ENCODE peak calls at places on chromosomes 16 and 17, in five cellular contexts. One of them, this sample, is unnamed.

GRCh38 chr17:2704031-2704889 is 7.3 kb downstream of the CLUH start:
- DNase-seq in prostate gland: no peak
- DNase-seq in ovary: peak; percentile 10
- DNase-seq in body of pancreas: no peak
- DNase-seq in caudate nucleus: no peak
- DNase-seq in this sample: no peak

GRCh38 chr17:79646721-79647455 is 36.0 kb upstream of the RBFOX3 start:
- DNase-seq in body of pancreas: no peak
- DNase-seq in prostate gland: peak; percentile 2
- DNase-seq in caudate nucleus: no peak
- DNase-seq in ovary: no peak
- DNase-seq in this sample: peak; percentile 34

GRCh38 chr17:34318474-34318873 is 761 bp upstream of the CCL8 start:
- DNase-seq in caudate nucleus: no peak
- DNase-seq in ovary: no peak
- DNase-seq in prostate gland: no peak
- DNase-seq in body of pancreas: no peak
- DNase-seq in this sample: no peak

GRCh38 chr17:63113167-63113566 is 147.1 kb downstream of the TANC2 start:
- DNase-seq in body of pancreas: no peak
- DNase-seq in ovary: no peak
- DNase-seq in prostate gland: no peak
- DNase-seq in caudate nucleus: no peak
- DNase-seq in this sample: no peak

GRCh38 chr17:65699459-65699858 is 138.0 kb upstream of the AXIN2 start:
- DNase-seq in caudate nucleus: no peak
- DNase-seq in ovary: no peak
- DNase-seq in prostate gland: no peak
- DNase-seq in body of pancreas: no peak
- DNase-seq in this sample: no peak

GRCh38 chr17:42773290-42774035 is at the start of gene VPS25:
- DNase-seq in body of pancreas: peak; percentile 78
- DNase-seq in ovary: peak; percentile 83
- DNase-seq in prostate gland: peak; percentile 77
- DNase-seq in caudate nucleus: peak; percentile 64
- DNase-seq in this sample: peak; percentile 83

GRCh38 chr17:56928586-56928985 is 14.7 kb upstream of the TRIM25 start:
- DNase-seq in body of pancreas: no peak
- DNase-seq in ovary: no peak
- DNase-seq in prostate gland: no peak
- DNase-seq in caudate nucleus: no peak
- DNase-seq in this sample: no peak

GRCh38 chr16:8679156-8679555 is 4.7 kb downstream of the ABAT start:
- DNase-seq in caudate nucleus: no peak
- DNase-seq in ovary: no peak
- DNase-seq in prostate gland: no peak
- DNase-seq in body of pancreas: peak; percentile 52
- DNase-seq in this sample: no peak

GRCh38 chr17:43701318-43701743 is 39.6 kb upstream of the MEOX1 start:
- DNase-seq in prostate gland: no peak
- DNase-seq in caudate nucleus: no peak
- DNase-seq in body of pancreas: no peak
- DNase-seq in ovary: no peak
- DNase-seq in this sample: no peak

GRCh38 chr17:27743288-27743885 is 56.9 kb downstream of the NOS2 start:
- DNase-seq in caudate nucleus: no peak
- DNase-seq in ovary: no peak
- DNase-seq in prostate gland: no peak
- DNase-seq in body of pancreas: no peak
- DNase-seq in this sample: peak; percentile 36

GRCh38 chr16:82456683-82457082 is 170.1 kb upstream of the CDH13 start:
- DNase-seq in prostate gland: peak; percentile 50
- DNase-seq in caudate nucleus: peak; percentile 0
- DNase-seq in ovary: no peak
- DNase-seq in body of pancreas: peak; percentile 69
- DNase-seq in this sample: no peak

GRCh38 chr16:48503779-48504178 is 106.2 kb downstream of the N4BP1 start:
- DNase-seq in body of pancreas: peak; percentile 39
- DNase-seq in ovary: peak; percentile 72
- DNase-seq in prostate gland: no peak
- DNase-seq in caudate nucleus: no peak
- DNase-seq in this sample: peak; percentile 61

GRCh38 chr16:19696312-19696711 is 21.7 kb downstream of the KNOP1 start:
- DNase-seq in ovary: peak; percentile 77
- DNase-seq in caudate nucleus: no peak
- DNase-seq in body of pancreas: peak; percentile 75
- DNase-seq in prostate gland: peak; percentile 75
- DNase-seq in this sample: peak; percentile 93

GRCh38 chr16:83899272-83899897 is 470 bp downstream of the MLYCD start:
- DNase-seq in prostate gland: no peak
- DNase-seq in caudate nucleus: peak; percentile 51
- DNase-seq in body of pancreas: peak; percentile 62
- DNase-seq in ovary: peak; percentile 65
- DNase-seq in this sample: no peak

GRCh38 chr17:35286120-35286781 is 43.4 kb downstream of the SLFN5 start:
- DNase-seq in prostate gland: no peak
- DNase-seq in body of pancreas: no peak
- DNase-seq in caudate nucleus: no peak
- DNase-seq in ovary: no peak
- DNase-seq in this sample: no peak

GRCh38 chr17:79664925-79665738 is 54.3 kb upstream of the RBFOX3 start:
- DNase-seq in prostate gland: peak; percentile 89
- DNase-seq in caudate nucleus: no peak
- DNase-seq in body of pancreas: peak; percentile 93
- DNase-seq in ovary: peak; percentile 89
- DNase-seq in this sample: peak; percentile 63

GRCh38 chr17:28888832-28889231 is 8.7 kb downstream of the FLOT2 start:
- DNase-seq in caudate nucleus: no peak
- DNase-seq in body of pancreas: no peak
- DNase-seq in prostate gland: no peak
- DNase-seq in ovary: no peak
- DNase-seq in this sample: no peak

GRCh38 chr16:86044241-86044671 is 145.3 kb downstream of the IRF8 start:
- DNase-seq in prostate gland: no peak
- DNase-seq in caudate nucleus: no peak
- DNase-seq in ovary: no peak
- DNase-seq in body of pancreas: peak; percentile 39
- DNase-seq in this sample: no peak

GRCh38 chr17:48160177-48160967 is 52.8 kb downstream of the SNX11 start:
- DNase-seq in ovary: no peak
- DNase-seq in caudate nucleus: no peak
- DNase-seq in prostate gland: no peak
- DNase-seq in body of pancreas: peak; percentile 76
- DNase-seq in this sample: no peak

GRCh38 chr17:6630390-6630789 is 10.1 kb downstream of the KIAA0753 start:
- DNase-seq in ovary: no peak
- DNase-seq in caudate nucleus: no peak
- DNase-seq in body of pancreas: no peak
- DNase-seq in prostate gland: no peak
- DNase-seq in this sample: no peak

GRCh38 chr16:84941916-84942315 is 69.4 kb downstream of the ZDHHC7 start:
- DNase-seq in prostate gland: no peak
- DNase-seq in body of pancreas: no peak
- DNase-seq in caudate nucleus: no peak
- DNase-seq in ovary: no peak
- DNase-seq in this sample: no peak

GRCh38 chr16:86079185-86079885 is 180.4 kb downstream of the IRF8 start:
- DNase-seq in ovary: no peak
- DNase-seq in prostate gland: no peak
- DNase-seq in body of pancreas: no peak
- DNase-seq in caudate nucleus: no peak
- DNase-seq in this sample: no peak

GRCh38 chr17:42097691-42098661 is at the start of gene ZNF385C:
- DNase-seq in prostate gland: no peak
- DNase-seq in ovary: no peak
- DNase-seq in caudate nucleus: no peak
- DNase-seq in body of pancreas: peak; percentile 56
- DNase-seq in this sample: no peak

GRCh38 chr17:49618112-49618611 is 42.5 kb downstream of the NXPH3 start:
- DNase-seq in caudate nucleus: no peak
- DNase-seq in prostate gland: no peak
- DNase-seq in ovary: no peak
- DNase-seq in body of pancreas: no peak
- DNase-seq in this sample: no peak

GRCh38 chr16:4813251-4814003 is 11.0 kb upstream of the ROGDI start:
- DNase-seq in ovary: no peak
- DNase-seq in prostate gland: no peak
- DNase-seq in body of pancreas: no peak
- DNase-seq in caudate nucleus: no peak
- DNase-seq in this sample: no peak

GRCh38 chr16:4811773-4812172 is 9.3 kb upstream of the ROGDI start:
- DNase-seq in prostate gland: no peak
- DNase-seq in ovary: no peak
- DNase-seq in caudate nucleus: no peak
- DNase-seq in body of pancreas: no peak
- DNase-seq in this sample: no peak

GRCh38 chr16:4811242-4811641 is 8.8 kb upstream of the ROGDI start:
- DNase-seq in caudate nucleus: no peak
- DNase-seq in ovary: no peak
- DNase-seq in prostate gland: no peak
- DNase-seq in body of pancreas: no peak
- DNase-seq in this sample: no peak

GRCh38 chr16:4814046-4814445 is 11.6 kb upstream of the ROGDI start:
- DNase-seq in ovary: no peak
- DNase-seq in body of pancreas: no peak
- DNase-seq in prostate gland: no peak
- DNase-seq in caudate nucleus: no peak
- DNase-seq in this sample: no peak

DNA sequence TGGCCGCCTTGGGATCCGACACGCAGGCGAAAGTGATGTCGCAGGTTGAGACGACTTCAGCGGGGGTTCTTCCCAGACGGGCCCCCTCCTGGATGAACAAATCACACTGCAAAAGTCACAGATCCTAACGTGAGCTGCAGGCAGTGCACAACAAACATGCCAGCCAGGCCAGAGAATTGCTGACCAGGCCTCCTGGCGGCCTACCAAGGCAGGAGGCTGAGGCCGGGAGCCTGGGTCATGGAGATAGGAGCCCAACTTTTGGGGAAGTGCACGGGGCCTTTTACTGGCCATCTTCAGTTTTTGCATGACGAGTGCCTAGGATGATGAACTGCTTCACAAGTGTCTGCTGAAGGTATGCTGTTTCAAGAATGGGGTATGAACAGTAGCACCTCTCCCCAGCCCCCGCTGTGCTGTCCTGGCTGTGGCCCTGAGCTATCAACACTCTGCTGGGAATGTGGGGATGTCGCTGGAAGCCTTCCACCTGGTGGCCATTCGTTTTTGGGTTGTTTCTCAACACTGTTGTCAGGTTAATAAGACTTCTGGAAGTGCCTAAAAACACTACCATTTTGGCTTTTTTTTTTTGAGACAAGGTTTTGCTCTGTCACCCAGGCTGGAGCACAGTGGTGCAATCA is 12.2 kb upstream of the ROGDI start:
- DNase-seq in caudate nucleus: no peak
- DNase-seq in ovary: no peak
- DNase-seq in body of pancreas: no peak
- DNase-seq in prostate gland: no peak
- DNase-seq in this sample: no peak
- H3K27ac ChIP-seq in caudate nucleus: no peak overlapping the region
- H3K27ac ChIP-seq in ovary: no peak overlapping the region
- H3K27ac ChIP-seq in body of pancreas: no peak overlapping the region
- H3K27ac ChIP-seq in prostate gland: peak overlapping the region; percentile 11
- H3K27ac ChIP-seq in this sample: peak overlapping the region; percentile 77

DNA sequence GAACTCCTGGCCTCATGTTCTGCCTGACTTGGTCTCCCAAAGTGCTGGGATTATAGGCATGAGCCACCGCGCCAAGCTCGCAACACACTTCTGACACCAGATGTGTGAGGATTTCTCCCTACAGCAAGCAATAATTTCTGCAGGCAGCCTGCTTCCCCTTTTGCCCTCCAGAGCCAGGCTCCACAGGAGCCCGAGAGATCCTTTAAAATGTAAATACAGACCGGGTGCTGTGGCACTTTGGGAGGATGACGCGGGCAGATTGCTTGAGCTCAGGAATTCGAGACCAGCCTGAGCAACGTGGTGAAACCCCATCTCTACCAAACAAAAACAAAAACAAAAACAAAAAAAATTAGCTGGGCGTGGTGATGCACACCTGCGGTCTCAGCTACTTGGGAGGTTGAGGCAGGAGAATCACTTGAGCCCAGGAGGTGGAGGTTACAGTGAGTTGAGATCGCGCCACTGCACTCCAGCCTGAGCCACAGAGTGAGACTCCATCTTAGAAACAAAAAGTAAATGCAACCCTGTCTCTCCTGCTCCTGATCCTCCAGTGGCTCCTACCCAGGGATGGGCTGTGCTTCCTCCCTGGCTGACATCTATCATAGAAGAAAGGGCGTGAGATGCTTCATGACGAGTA is 14.7 kb downstream of the C16orf96 start:
- DNase-seq in prostate gland: no peak
- DNase-seq in ovary: no peak
- DNase-seq in body of pancreas: no peak
- DNase-seq in caudate nucleus: no peak
- DNase-seq in this sample: no peak
- H3K27ac ChIP-seq in prostate gland: no peak overlapping the region
- H3K27ac ChIP-seq in ovary: no peak overlapping the region
- H3K27ac ChIP-seq in body of pancreas: no peak overlapping the region
- H3K27ac ChIP-seq in caudate nucleus: no peak overlapping the region
- H3K27ac ChIP-seq in this sample: no peak overlapping the region

GRCh38 chr17:70029019-70029767 is 45.8 kb upstream of the KCNJ16 start:
- DNase-seq in caudate nucleus: no peak
- DNase-seq in prostate gland: no peak
- DNase-seq in body of pancreas: no peak
- DNase-seq in ovary: no peak
- DNase-seq in this sample: no peak
- H3K27ac ChIP-seq in caudate nucleus: no peak overlapping the region
- H3K27ac ChIP-seq in prostate gland: no peak overlapping the region
- H3K27ac ChIP-seq in body of pancreas: no peak overlapping the region
- H3K27ac ChIP-seq in ovary: no peak overlapping the region
- H3K27ac ChIP-seq in this sample: no peak overlapping the region

GRCh38 chr16:143456-143855 is 5.0 kb upstream of the NPRL3 start:
- DNase-seq in caudate nucleus: no peak
- DNase-seq in ovary: no peak
- DNase-seq in body of pancreas: no peak
- DNase-seq in prostate gland: no peak
- DNase-seq in this sample: no peak

GRCh38 chr16:140175-140857 is 1.8 kb upstream of the NPRL3 start:
- DNase-seq in body of pancreas: no peak
- DNase-seq in ovary: no peak
- DNase-seq in caudate nucleus: no peak
- DNase-seq in prostate gland: no peak
- DNase-seq in this sample: no peak

GRCh38 chr16:142405-142804 is 3.9 kb upstream of the NPRL3 start:
- DNase-seq in caudate nucleus: no peak
- DNase-seq in body of pancreas: no peak
- DNase-seq in ovary: no peak
- DNase-seq in prostate gland: no peak
- DNase-seq in this sample: no peak

GRCh38 chr16:143047-143446 is 4.6 kb upstream of the NPRL3 start:
- DNase-seq in prostate gland: no peak
- DNase-seq in body of pancreas: no peak
- DNase-seq in ovary: no peak
- DNase-seq in caudate nucleus: no peak
- DNase-seq in this sample: no peak

DNA sequence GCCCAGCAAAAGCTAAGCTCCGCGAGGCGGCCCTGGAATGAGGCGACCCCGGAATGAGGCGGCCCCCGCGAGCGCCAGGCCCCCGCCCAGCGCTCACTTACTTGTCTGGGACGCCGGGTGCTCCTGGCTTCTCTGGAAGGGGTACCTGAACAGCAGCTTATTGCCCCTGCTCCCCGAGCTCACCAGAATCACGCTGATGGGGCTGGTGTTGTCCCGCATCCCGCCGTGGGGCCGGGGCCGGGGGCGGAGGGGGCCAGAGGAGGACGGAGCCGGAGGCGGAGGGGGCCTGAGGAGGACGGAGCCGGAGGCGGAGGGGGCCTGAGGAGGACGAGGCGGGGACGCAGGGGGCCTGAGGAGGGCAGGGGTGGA is 440 bp downstream of the NPRL3 start:
- DNase-seq in body of pancreas: peak; percentile 11
- DNase-seq in ovary: peak; percentile 63
- DNase-seq in caudate nucleus: no peak
- DNase-seq in prostate gland: no peak
- DNase-seq in this sample: no peak
- H3K27ac ChIP-seq in body of pancreas: peak overlapping the region; percentile 55
- H3K27ac ChIP-seq in ovary: peak overlapping the region; percentile 22
- H3K27ac ChIP-seq in caudate nucleus: no peak overlapping the region
- H3K27ac ChIP-seq in prostate gland: peak overlapping the region; percentile 80
- H3K27ac ChIP-seq in this sample: peak overlapping the region; percentile 74

This sample was measured in right atrium auricular region.